ENCODE peak calls at places on chromosomes 1 and 21, in ten cellular contexts. R, A, V, M, E, F, I, H, K and O are unnamed samples.

GRCh38 chr1:3904843-3905185 is 4.7 kb upstream of the C1orf174 start:
- DNase-seq in R (no peak), A (no peak), V (no peak), M (no peak), E (peak), F (no peak), I (no peak), H (no peak), K (no peak), O (no peak)

GRCh38 chr1:211281322-211282022 is 22.3 kb downstream of the RCOR3 start:
- DNase-seq in R (no peak), A (no peak), V (no peak), M (no peak), E (peak), F (no peak), I (peak), H (no peak), K (no peak), O (no peak)

GRCh38 chr1:232614811-232615210 is 15.1 kb downstream of the SIPA1L2 start:
- DNase-seq in R (no peak), A (no peak), V (no peak), M (no peak), E (no peak), F (no peak), I (no peak), H (no peak), K (no peak), O (no peak)

GRCh38 chr1:52669696-52670095 is 28.5 kb downstream of the COA7 start:
- DNase-seq in R (no peak), A (no peak), V (no peak), M (no peak), E (no peak), F (peak), I (peak), H (no peak), K (no peak), O (no peak)

GRCh38 chr1:225544283-225544682 is 108.6 kb downstream of the ENAH start:
- DNase-seq in R (no peak), A (no peak), V (no peak), M (peak), E (no peak), F (no peak), I (no peak), H (no peak), K (no peak), O (no peak)

GRCh38 chr1:162187676-162188075 is 118.2 kb downstream of the NOS1AP start:
- DNase-seq in R (no peak), A (no peak), V (peak), M (no peak), E (no peak), F (no peak), I (peak), H (peak), K (no peak), O (peak)

GRCh38 chr1:80629304-80629837 is 1171.4 kb upstream of the ADGRL2 start:
- DNase-seq in R (no peak), A (no peak), V (no peak), M (no peak), E (no peak), F (no peak), I (no peak), H (no peak), K (no peak), O (no peak)

GRCh38 chr21:32717851-32718316 is 9.9 kb downstream of the SYNJ1 start:
- DNase-seq in R (no peak), A (no peak), V (no peak), M (peak), E (no peak), F (no peak), I (no peak), H (no peak), K (no peak), O (no peak)

GRCh38 chr1:230681599-230681998 is 32.3 kb downstream of the AGT start:
- DNase-seq in R (no peak), A (peak), V (peak), M (no peak), E (no peak), F (peak), I (peak), H (no peak), K (peak), O (peak)

GRCh38 chr21:44589586-44590305 is 2.6 kb downstream of the KRTAP10-6 start:
- DNase-seq in R (no peak), A (no peak), V (no peak), M (no peak), E (no peak), F (no peak), I (no peak), H (no peak), K (no peak), O (no peak)

GRCh38 chr21:28337319-28337718 is 655.4 kb downstream of the LTN1 start:
- DNase-seq in R (no peak), A (peak), V (peak), M (peak), E (peak), F (no peak), I (peak), H (no peak), K (no peak), O (peak)

GRCh38 chr1:42423621-42424200 is 32.1 kb downstream of the ZMYND12 start:
- DNase-seq in R (no peak), A (no peak), V (no peak), M (no peak), E (no peak), F (no peak), I (no peak), H (no peak), K (no peak), O (no peak)

GRCh38 chr1:212718499-212718898 is 18.9 kb upstream of the BATF3 start:
- DNase-seq in R (no peak), A (no peak), V (peak), M (peak), E (peak), F (no peak), I (peak), H (no peak), K (no peak), O (peak)

GRCh38 chr1:115426990-115427389 is 88.9 kb upstream of the NGF start:
- DNase-seq in R (no peak), A (no peak), V (no peak), M (no peak), E (no peak), F (no peak), I (no peak), H (no peak), K (no peak), O (no peak)

GRCh38 chr1:230186874-230187273 is 119.8 kb downstream of the GALNT2 start:
- DNase-seq in R (no peak), A (no peak), V (no peak), M (no peak), E (no peak), F (no peak), I (no peak), H (no peak), K (no peak), O (no peak)

GRCh38 chr1:219909476-219909875 is 18.9 kb downstream of the SLC30A10 start:
- DNase-seq in R (no peak), A (no peak), V (no peak), M (no peak), E (no peak), F (no peak), I (no peak), H (no peak), K (no peak), O (no peak)

GRCh38 chr1:32427264-32427963 is 33.2 kb upstream of the BSDC1 start:
- DNase-seq in R (no peak), A (no peak), V (no peak), M (no peak), E (no peak), F (no peak), I (no peak), H (no peak), K (no peak), O (no peak)

GRCh38 chr1:167116174-167116573 is 22.3 kb downstream of the STYXL2 start:
- DNase-seq in R (no peak), A (no peak), V (no peak), M (no peak), E (no peak), F (no peak), I (no peak), H (no peak), K (no peak), O (no peak)

GRCh38 chr1:248844526-248844925 is 6.5 kb downstream of the ZNF672 start:
- DNase-seq in R (no peak), A (no peak), V (no peak), M (no peak), E (no peak), F (no peak), I (no peak), H (no peak), K (no peak), O (no peak)

GRCh38 chr1:158654570-158654969 is 31.9 kb downstream of the SPTA1 start:
- DNase-seq in R (no peak), A (no peak), V (no peak), M (peak), E (peak), F (no peak), I (no peak), H (no peak), K (no peak), O (no peak)

GRCh38 chr1:154753426-154753825 is 116.7 kb downstream of the KCNN3 start:
- DNase-seq in R (no peak), A (no peak), V (no peak), M (no peak), E (no peak), F (no peak), I (no peak), H (no peak), K (no peak), O (no peak)

GRCh38 chr1:206787956-206788355 is 15.7 kb upstream of the IL10 start:
- DNase-seq in R (no peak), A (no peak), V (peak), M (no peak), E (no peak), F (no peak), I (no peak), H (no peak), K (no peak), O (no peak)

GRCh38 chr1:41905103-41905675 is 13.5 kb downstream of the HIVEP3 start:
- DNase-seq in R (no peak), A (no peak), V (no peak), M (no peak), E (no peak), F (no peak), I (no peak), H (no peak), K (no peak), O (no peak)

GRCh38 chr1:178940022-178940765 is 69.3 kb upstream of the ANGPTL1 start:
- DNase-seq in R (peak), A (no peak), V (peak), M (no peak), E (no peak), F (no peak), I (peak), H (no peak), K (no peak), O (peak)

GRCh38 chr1:113088972-113089371 is 16.0 kb downstream of the LRIG2 start:
- DNase-seq in R (no peak), A (no peak), V (no peak), M (no peak), E (no peak), F (no peak), I (no peak), H (no peak), K (no peak), O (no peak)

DNA sequence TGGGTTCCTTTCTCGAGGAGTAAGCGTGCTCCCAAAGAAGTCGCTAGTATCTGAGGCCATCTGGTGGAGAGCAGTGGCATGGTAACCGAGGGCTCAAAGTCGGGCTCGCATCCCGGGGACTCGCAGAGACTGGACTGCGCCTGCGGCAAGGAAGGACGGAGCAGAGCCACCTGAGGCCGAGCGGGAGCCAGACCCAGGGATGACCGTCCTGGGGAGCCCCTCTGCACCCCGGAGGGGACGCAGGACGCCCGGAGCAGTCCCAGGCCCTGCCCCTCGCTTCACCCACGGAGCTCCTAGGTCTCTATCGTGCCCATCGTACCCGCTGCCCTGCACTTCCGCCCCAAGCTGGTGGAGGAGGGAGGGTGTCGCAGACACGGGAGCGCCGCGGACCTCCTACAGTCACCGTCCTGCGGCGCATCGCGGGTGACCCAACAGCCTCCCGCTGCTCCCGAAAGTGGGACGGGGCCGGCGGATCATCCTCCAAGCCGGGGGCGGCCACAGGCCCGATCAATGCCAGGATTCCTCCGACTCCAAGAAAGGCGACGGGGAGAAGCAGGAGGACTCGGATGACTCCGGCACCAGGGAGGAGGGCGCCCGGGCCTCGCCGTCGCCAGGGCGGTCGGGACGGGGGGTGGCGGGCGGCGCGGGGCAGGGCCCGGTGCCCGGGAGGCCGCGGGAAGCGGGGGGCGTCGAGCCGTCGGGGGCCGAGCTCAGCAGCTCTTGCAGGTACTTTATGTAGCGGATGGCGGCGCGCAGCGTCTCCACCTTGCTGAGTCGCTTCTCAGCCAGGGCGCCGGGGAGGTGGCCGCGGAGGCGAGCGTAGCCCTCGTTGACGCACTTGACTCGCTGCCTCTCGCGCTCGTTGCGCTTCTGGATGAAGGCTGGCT is 2.3 kb upstream of the CACNA1S start:
- DNase-seq in R (peak), A (peak), V (peak), M (peak), E (peak), F (peak), I (peak), H (peak), K (peak), O (peak)
- H3K4me3 ChIP-seq in R (peak), A (peak), V (peak), M (peak), E (peak), F (peak), I (peak), H (peak), K (peak), O (peak)

DNA sequence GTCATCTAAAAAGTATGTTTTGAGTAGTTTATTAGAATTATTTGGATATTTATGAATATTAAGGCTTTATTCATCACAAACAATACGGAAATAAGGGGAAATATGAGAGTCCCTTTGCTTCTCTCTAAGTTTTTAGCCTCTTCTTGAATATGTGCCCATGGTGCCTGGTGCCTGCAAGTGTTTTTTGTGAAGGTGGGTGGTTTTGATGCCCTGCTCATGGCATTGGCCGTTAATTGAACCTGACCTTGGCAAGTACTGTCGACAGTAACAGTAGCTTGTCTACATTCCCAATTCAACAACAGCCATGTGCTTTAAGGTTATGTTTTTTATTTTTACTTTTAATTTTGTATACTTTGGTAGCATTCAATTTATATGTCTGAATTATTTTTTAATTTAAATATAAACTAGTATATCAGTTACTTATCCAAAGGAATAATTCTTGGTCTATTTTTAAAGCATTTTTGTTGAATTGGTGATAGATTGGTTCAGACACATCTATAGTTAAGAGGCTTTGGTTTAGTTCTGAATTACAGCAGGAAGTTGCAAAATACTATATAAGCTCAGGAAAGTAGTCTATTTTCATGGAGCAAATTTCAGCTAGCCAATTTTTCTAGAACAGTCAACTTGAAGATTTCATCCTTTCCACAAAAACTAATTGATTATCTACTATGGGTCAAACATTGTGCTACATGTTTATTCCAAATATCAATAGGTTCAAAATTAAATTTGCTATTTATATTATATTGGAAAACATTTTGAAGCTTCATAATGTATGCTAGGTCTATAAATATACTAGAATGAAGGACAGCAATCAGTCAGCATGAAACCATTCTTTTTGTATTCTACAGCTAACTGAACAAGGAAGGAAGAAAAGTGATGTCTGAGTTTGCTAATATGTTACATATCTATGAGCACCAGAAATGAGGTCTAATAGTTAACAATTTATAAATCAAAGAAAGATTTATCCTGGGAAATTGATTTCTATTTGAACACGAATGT is 184.4 kb downstream of the MRPL39 start:
- DNase-seq in R (no peak), A (no peak), V (no peak), M (no peak), E (no peak), F (no peak), I (no peak), H (no peak), K (no peak), O (no peak)
- H3K4me3 ChIP-seq in R (no peak), A (no peak), V (no peak), M (no peak), E (no peak), F (no peak), I (no peak), H (no peak), K (no peak), O (no peak)

DNA sequence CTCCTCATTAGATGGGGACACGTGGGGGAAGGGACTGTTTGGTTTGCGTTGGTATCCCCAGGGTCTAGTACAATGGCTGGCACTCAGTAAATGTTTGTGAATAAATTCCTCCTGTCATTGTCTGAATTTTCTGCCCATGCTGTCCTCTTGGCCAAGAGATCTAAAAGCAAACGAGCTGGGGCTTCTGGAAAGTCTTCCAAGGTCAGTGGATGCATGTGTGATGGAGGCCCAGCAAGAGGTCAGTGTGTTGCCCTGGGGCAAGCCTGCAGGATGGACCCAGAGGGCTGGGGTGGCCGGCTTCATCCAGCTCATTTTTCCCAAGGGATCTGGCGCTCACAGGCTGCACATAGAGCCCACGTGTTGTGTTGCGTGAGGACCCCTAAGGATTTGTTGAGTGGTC is 30.0 kb upstream of the JUN start:
- DNase-seq in R (no peak), A (no peak), V (no peak), M (no peak), E (peak), F (no peak), I (no peak), H (no peak), K (no peak), O (no peak)
- H3K4me3 ChIP-seq in R (no peak), A (no peak), V (no peak), M (no peak), E (peak), F (no peak), I (no peak), H (no peak), K (no peak), O (no peak)

GRCh38 chr1:202034683-202035462 is 24.5 kb downstream of the ELF3 start:
- DNase-seq in R (peak), A (no peak), V (peak), M (peak), E (no peak), F (peak), I (peak), H (peak), K (peak), O (peak)

GRCh38 chr1:202036595-202037387 is 26.4 kb downstream of the ELF3 start:
- DNase-seq in R (no peak), A (no peak), V (no peak), M (no peak), E (no peak), F (no peak), I (no peak), H (no peak), K (no peak), O (no peak)

GRCh38 chr1:202031796-202032195 is 21.4 kb downstream of the ELF3 start:
- DNase-seq in R (no peak), A (no peak), V (no peak), M (no peak), E (no peak), F (no peak), I (no peak), H (no peak), K (no peak), O (no peak)

GRCh38 chr1:202037706-202038296 is 27.4 kb downstream of the ELF3 start:
- DNase-seq in R (no peak), A (no peak), V (no peak), M (no peak), E (no peak), F (peak), I (peak), H (no peak), K (no peak), O (peak)

GRCh38 chr1:202034149-202034682 is 23.8 kb downstream of the ELF3 start:
- DNase-seq in R (no peak), A (no peak), V (no peak), M (no peak), E (no peak), F (no peak), I (no peak), H (no peak), K (no peak), O (no peak)
- H3K4me3 ChIP-seq in R (no peak), A (no peak), V (no peak), M (no peak), E (no peak), F (no peak), I (no peak), H (no peak), K (no peak), O (no peak)

DNA sequence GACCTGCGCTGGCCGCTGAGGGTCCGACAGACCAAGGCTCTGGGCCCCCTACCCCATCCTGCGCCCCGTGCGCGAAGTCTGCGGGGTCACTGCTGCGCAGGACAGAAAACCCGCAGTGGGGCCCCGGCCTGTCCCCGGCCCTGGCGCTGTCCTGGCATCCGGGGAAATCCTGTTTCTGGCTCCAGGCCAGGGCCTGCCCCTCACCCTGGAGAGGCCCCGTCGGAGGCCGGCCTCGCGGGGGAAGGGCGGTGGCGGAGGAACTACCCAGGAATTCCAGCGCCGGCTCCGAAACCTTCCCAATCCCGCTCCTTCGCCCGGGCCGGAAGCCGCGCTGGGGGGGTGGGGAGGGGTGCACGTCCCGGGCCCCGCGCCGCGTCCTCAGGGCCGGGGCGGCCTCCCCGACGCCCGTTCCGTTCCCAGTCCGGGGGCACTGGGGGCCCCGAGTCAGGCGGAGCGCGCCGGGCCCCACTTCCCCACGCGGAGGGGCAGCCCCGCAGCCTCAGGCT is 77.0 kb downstream of the MORN1 start:
- DNase-seq in R (peak), A (no peak), V (peak), M (no peak), E (peak), F (no peak), I (peak), H (peak), K (peak), O (no peak)
- H3K4me3 ChIP-seq in R (peak), A (peak), V (peak), M (no peak), E (peak), F (peak), I (peak), H (peak), K (peak), O (peak)

DNA sequence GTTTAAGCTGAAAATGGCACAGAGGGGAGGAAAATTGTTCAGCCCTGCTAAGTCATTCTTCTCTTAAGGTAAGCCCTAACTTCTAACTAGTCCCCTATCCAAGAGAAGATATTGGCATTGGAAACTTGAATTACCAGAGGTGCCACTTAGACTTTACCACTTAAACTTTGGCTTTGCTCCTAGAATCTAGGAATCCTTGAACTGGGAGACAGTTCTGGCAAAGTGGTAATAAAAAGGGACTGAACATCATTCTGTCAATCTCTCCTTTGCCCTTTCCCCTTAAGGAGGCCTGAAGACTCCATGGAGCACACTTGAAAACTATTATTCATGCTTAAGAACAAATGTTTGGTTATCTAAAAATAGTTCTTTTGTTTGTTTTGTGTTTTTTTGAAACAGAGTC is 8.4 kb downstream of the ATP1A4 start:
- DNase-seq in R (no peak), A (no peak), V (no peak), M (no peak), E (no peak), F (no peak), I (no peak), H (no peak), K (no peak), O (no peak)
- H3K4me3 ChIP-seq in R (no peak), A (no peak), V (no peak), M (no peak), E (no peak), F (no peak), I (no peak), H (no peak), K (no peak), O (no peak)